ENCODE peak calls at places on chromosomes 7 and 10, in five cellular contexts. W is posterior cingulate gyrus; B is cerebellum; Y is activated CD8-positive, alpha-beta T cell treated with anti-CD3 and anti-CD28 coated beads for 36 hours; J is nephron progenitor cell. G is an unnamed sample.

GRCh38 chr7:28062197-28062988 is 118.2 kb downstream of the JAZF1 start:
- DNase-seq in B (peak; percentile 48), Y (peak; percentile 81), W (no peak), J (peak; percentile 79), G (no peak)

GRCh38 chr10:9342865-9343450 is 1288.5 kb downstream of the GATA3 start:
- DNase-seq in B (peak; percentile 23), W (no peak), J (no peak), Y (peak; percentile 7), G (no peak)

GRCh38 chr10:14873090-14873760 is 5.4 kb upstream of the SUV39H2 start:
- DNase-seq in W (no peak), B (no peak), Y (no peak), J (no peak), G (no peak)

GRCh38 chr7:135147899-135148721 is at the start of gene TMEM140:
- DNase-seq in B (no peak), J (no peak), Y (peak; percentile 74), W (no peak), G (no peak)

GRCh38 chr7:82506702-82507101 is 63.1 kb upstream of the CACNA2D1 start:
- DNase-seq in J (peak; percentile 5), B (no peak), Y (no peak), W (peak; percentile 92), G (no peak)

GRCh38 chr10:79243211-79244067 is 103.8 kb upstream of the PPIF start:
- DNase-seq in Y (peak; percentile 85), J (peak; percentile 79), W (peak; percentile 92), B (peak; percentile 76), G (no peak)

GRCh38 chr10:23643396-23643795 is 204.5 kb downstream of the OTUD1 start:
- DNase-seq in J (no peak), W (no peak), Y (no peak), B (no peak), G (no peak)

GRCh38 chr7:35988105-35988504 is 164.9 kb upstream of the EEPD1 start:
- DNase-seq in B (no peak), J (no peak), Y (no peak), W (no peak), G (no peak)

GRCh38 chr7:2729043-2729892 is 41.3 kb downstream of the AMZ1 start:
- DNase-seq in Y (peak; percentile 0), J (no peak), W (peak; percentile 74), B (no peak), G (no peak)

GRCh38 chr10:99345350-99345749 is 16.2 kb downstream of the CNNM1 start:
- DNase-seq in Y (no peak), W (no peak), J (no peak), B (no peak), G (no peak)

GRCh38 chr7:33805630-33806233 is 99.6 kb upstream of the BMPER start:
- DNase-seq in W (no peak), J (no peak), B (no peak), Y (no peak), G (no peak)

GRCh38 chr10:110857265-110858158 is 14.2 kb upstream of the PDCD4 start:
- DNase-seq in J (no peak), W (no peak), Y (peak; percentile 60), B (no peak), G (no peak)

GRCh38 chr7:112546723-112547513 is 66.1 kb downstream of the LSMEM1 start:
- DNase-seq in J (no peak), B (no peak), Y (no peak), W (no peak), G (no peak)

GRCh38 chr7:69452797-69453196 is 145.5 kb upstream of the AUTS2 start:
- DNase-seq in B (no peak), W (no peak), J (no peak), Y (no peak), G (no peak)

GRCh38 chr10:101141622-101142532 is 10.8 kb downstream of the TLX1 start:
- DNase-seq in Y (peak; percentile 89), W (peak; percentile 94), J (peak; percentile 89), B (peak; percentile 81), G (peak; percentile 25)

GRCh38 chr7:14016950-14017349 is 27.5 kb upstream of the ETV1 start:
- DNase-seq in J (no peak), Y (no peak), W (no peak), B (no peak), G (no peak)

GRCh38 chr7:55365103-55365679 is at the start of gene LANCL2:
- DNase-seq in J (peak; percentile 60), W (peak; percentile 84), Y (peak; percentile 56), B (peak; percentile 63), G (no peak)

GRCh38 chr10:102804382-102804781 is 32.8 kb downstream of the CYP17A1 start:
- DNase-seq in J (no peak), Y (no peak), B (no peak), W (no peak), G (no peak)

GRCh38 chr7:52669031-52669430 is 366.4 kb upstream of the POM121L12 start:
- DNase-seq in J (no peak), B (no peak), W (peak; percentile 70), Y (no peak), G (no peak)

GRCh38 chr10:43781480-43782361 is 133.0 kb upstream of the ZNF32 start:
- DNase-seq in Y (peak; percentile 67), J (no peak), W (no peak), B (no peak), G (no peak)

GRCh38 chr7:2855386-2855785 is 11.3 kb upstream of the GNA12 start:
- DNase-seq in B (no peak), J (no peak), W (no peak), Y (no peak), G (no peak)

GRCh38 chr10:70783056-70783684 is 2.0 kb downstream of the TBATA start:
- DNase-seq in B (no peak), Y (no peak), W (no peak), J (no peak), G (no peak)

GRCh38 chr10:14508725-14509124 is 178.0 kb upstream of the FRMD4A start:
- DNase-seq in W (no peak), J (no peak), B (no peak), Y (no peak), G (no peak)

GRCh38 chr7:44727346-44728262 is 21.0 kb upstream of the ZMIZ2 start:
- DNase-seq in B (no peak), Y (no peak), W (no peak), J (no peak), G (no peak)

GRCh38 chr7:73504920-73505319 is 17.2 kb downstream of the BAZ1B start:
- DNase-seq in B (no peak), Y (no peak), W (peak; percentile 76), J (no peak), G (no peak)

GRCh38 chr7:1762238-1762945 is 92.3 kb downstream of the ELFN1 start:
- DNase-seq in B (no peak), J (no peak), Y (no peak), W (peak; percentile 43), G (no peak)

GRCh38 chr10:23408330-23408976 is 30.4 kb upstream of the OTUD1 start:
- DNase-seq in W (no peak), Y (no peak), J (no peak), B (no peak), G (no peak)

GRCh38 chr7:39085590-39086049 is 107.9 kb downstream of the POU6F2 start:
- DNase-seq in Y (no peak), B (no peak), W (peak; percentile 68), J (peak; percentile 43), G (no peak)

GRCh38 chr10:114038819-114039218 is 4.8 kb upstream of the ADRB1 start:
- DNase-seq in B (no peak), W (no peak), Y (no peak), J (no peak), G (no peak)

GRCh38 chr7:69395072-69395714 is 203.1 kb upstream of the AUTS2 start:
- DNase-seq in Y (no peak), B (no peak), W (no peak), J (no peak), G (no peak)

GRCh38 chr10:95242581-95243317 is 48.1 kb downstream of the PDLIM1 start:
- DNase-seq in J (peak; percentile 28), W (no peak), Y (peak; percentile 68), B (peak; percentile 36), G (no peak)

GRCh38 chr10:111103196-111103595 is 26.4 kb downstream of the ADRA2A start:
- DNase-seq in J (no peak), B (no peak), W (no peak), Y (no peak), G (no peak)

GRCh38 chr7:12553421-12553820 is 17.1 kb upstream of the SCIN start:
- DNase-seq in B (no peak), J (no peak), W (no peak), Y (no peak), G (no peak)

GRCh38 chr10:3424102-3424803 is 251.7 kb upstream of the PITRM1 start:
- DNase-seq in Y (no peak), J (no peak), W (no peak), B (no peak), G (no peak)

GRCh38 chr10:44689368-44689767 is 221.8 kb upstream of the TMEM72 start:
- DNase-seq in J (no peak), Y (no peak), W (no peak), B (no peak), G (no peak)